ENCODE peak calls at places on chromosomes 12 and 14, in seven cellular contexts. T is H1, L is neuronal stem cell, C is HCT116, V is GM12878, J is mesenchymal stem cell, Y is GM23248. E is an unnamed sample.

GRCh38 chr12:112577473-112578334 is 159.0 kb downstream of the PTPN11 start:
- DNase-seq in V (no peak), L (no peak), T (peak), J (no peak), Y (no peak), C (no peak), E (no peak)

GRCh38 chr14:97185186-97185585 is 388.0 kb downstream of the VRK1 start:
- DNase-seq in T (peak), C (no peak), J (no peak), L (peak), V (no peak), Y (no peak), E (no peak)

GRCh38 chr12:131507094-131507493 is 203.8 kb upstream of the SFSWAP start:
- DNase-seq in V (no peak), L (no peak), T (no peak), Y (no peak), J (no peak), C (no peak), E (no peak)

GRCh38 chr12:122523280-122523679 is 3.5 kb downstream of the RSRC2 start:
- DNase-seq in V (no peak), L (no peak), T (no peak), J (peak), Y (peak), C (no peak), E (no peak)

GRCh38 chr12:69258655-69259054 is 19.3 kb downstream of the CPSF6 start:
- DNase-seq in T (no peak), L (no peak), V (no peak), J (no peak), Y (no peak), C (no peak), E (no peak)

GRCh38 chr14:71049435-71050147 is 142.3 kb downstream of the PCNX1 start:
- DNase-seq in T (no peak), Y (peak), J (peak), V (no peak), L (no peak), C (no peak), E (peak)

GRCh38 chr12:60805340-60805739 is 1209.5 kb downstream of the SLC16A7 start:
- DNase-seq in T (no peak), L (no peak), Y (no peak), C (no peak), V (no peak), J (no peak), E (no peak)

GRCh38 chr12:107660230-107660629 is 25.4 kb upstream of the PWP1 start:
- DNase-seq in Y (no peak), J (no peak), L (no peak), C (no peak), V (no peak), T (no peak), E (no peak)

GRCh38 chr14:22836301-22837058 is at the start of gene MMP14:
- DNase-seq in T (peak), V (no peak), J (peak), L (no peak), C (no peak), Y (peak), E (peak)

GRCh38 chr12:51860986-51861385 is 12.5 kb upstream of the FIGNL2 start:
- DNase-seq in C (no peak), T (no peak), V (no peak), J (no peak), L (no peak), Y (no peak), E (no peak)

GRCh38 chr12:55827806-55828205 is 1.6 kb downstream of the DNAJC14 start:
- DNase-seq in J (no peak), C (no peak), L (no peak), Y (no peak), T (no peak), V (no peak), E (no peak)

GRCh38 chr14:69651653-69652052 is 40.3 kb downstream of the SUSD6 start:
- DNase-seq in L (no peak), C (no peak), J (no peak), Y (peak), V (no peak), T (no peak), E (no peak)

GRCh38 chr12:129693731-129694130 is 210.1 kb downstream of the TMEM132D start:
- DNase-seq in T (no peak), J (no peak), Y (no peak), C (no peak), V (no peak), L (no peak), E (no peak)

GRCh38 chr14:21026251-21026987 is 1.6 kb upstream of the NDRG2 start:
- DNase-seq in V (no peak), C (no peak), L (no peak), Y (no peak), T (no peak), J (no peak), E (no peak)

GRCh38 chr12:28631831-28632230 is 441.6 kb downstream of the CCDC91 start:
- DNase-seq in C (no peak), L (no peak), T (no peak), V (no peak), J (peak), Y (no peak), E (no peak)

DNA sequence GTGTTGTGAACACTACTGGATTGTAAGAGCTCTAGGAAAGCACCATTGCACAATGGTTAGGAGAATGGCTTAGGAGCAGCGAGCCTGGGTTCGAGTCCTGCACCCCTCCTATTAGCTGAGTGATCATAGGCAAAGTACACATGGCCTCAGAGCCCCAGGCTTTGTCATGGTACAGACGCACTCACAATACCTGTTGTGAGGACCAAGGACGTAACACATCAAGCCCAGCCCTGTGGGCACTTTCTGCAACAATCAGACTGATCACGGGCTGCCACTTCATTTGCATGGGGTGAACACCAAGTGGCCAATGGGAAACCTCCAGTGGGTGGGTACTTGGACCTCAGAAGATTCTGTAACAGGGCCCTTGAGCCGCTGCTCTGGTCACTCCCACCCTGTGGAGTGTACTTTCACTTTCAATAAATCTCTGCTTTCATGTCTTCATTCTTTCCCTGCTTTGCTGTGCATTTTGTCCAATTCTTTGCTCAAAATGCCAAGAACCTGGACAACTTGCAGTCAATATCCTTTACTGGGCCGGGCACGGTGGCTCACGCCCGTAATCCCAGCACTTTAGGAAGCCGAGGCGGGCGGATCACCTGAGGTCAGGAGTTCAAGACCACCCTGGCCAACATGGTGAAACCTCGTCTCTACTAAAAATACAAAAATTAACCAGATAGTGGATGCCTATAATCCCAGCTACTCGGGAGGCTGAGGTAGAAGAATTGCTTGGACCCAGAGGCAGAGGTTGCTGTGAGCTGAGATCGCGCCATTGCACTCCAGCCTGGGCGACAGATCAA is 28.2 kb downstream of the GLRX5 start:
- DNase-seq in V (no peak), C (no peak), J (peak), L (no peak), T (no peak), Y (peak), E (peak)
- H2AFZ ChIP-seq in V (no peak), C (no peak), J (no peak), L (no peak), T (no peak), Y (no peak), E (peak)

DNA sequence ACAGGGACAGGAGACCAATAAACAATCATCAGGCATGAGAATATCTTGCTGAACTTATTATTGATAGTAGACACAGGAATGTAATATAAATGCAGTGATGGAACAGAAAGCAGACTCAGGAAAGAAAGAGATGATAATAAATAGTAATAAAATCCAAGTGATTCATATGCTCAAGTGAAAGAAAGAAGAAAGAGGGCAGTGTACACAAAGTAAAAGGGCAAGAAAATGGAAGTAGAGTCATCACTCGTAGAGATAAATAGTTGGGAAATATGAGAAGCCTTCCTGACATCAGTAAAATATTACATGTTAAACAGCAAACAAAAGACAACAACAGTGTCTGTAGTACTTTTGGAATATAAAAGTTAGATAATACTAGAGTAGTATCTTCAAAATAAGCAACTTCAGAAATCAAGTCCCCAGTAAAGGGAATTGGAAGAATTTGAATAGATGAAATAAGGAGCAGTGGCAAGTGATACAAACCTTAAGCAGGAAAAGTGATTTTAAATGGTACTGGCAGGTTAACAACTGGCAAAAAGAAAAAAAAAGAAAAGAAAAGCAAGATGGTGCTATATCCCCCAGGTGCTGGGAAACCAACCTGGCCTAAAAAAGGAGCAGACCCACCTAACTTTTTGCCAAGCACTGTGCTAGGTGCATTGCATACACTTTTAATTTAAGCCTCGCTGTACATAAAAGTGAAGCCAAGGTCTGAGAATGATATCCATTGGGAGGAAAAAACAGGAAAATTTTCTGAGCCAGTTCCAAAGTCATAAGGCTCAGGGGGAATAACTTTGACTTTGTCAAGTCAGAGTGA is 412.5 kb downstream of the RAD51B start:
- DNase-seq in J (peak), L (no peak), V (no peak), Y (peak), C (no peak), T (no peak), E (peak)
- H3K9ac ChIP-seq in J (peak), L (no peak), V (peak), Y (peak), C (no peak), T (no peak), E (peak)

GRCh38 chr12:53738834-53739284 is 11.6 kb upstream of the CALCOCO1 start:
- DNase-seq in C (no peak), V (no peak), T (peak), Y (no peak), J (no peak), L (no peak), E (no peak)

GRCh38 chr12:53736602-53737493 is 9.6 kb upstream of the CALCOCO1 start:
- DNase-seq in J (no peak), V (no peak), L (peak), T (no peak), C (no peak), Y (no peak), E (no peak)

GRCh38 chr12:53737951-53738833 is 10.9 kb upstream of the CALCOCO1 start:
- DNase-seq in J (no peak), V (no peak), T (peak), Y (no peak), C (no peak), L (no peak), E (no peak)

GRCh38 chr12:53735556-53735955 is 8.3 kb upstream of the CALCOCO1 start:
- DNase-seq in L (no peak), V (no peak), J (no peak), C (no peak), Y (no peak), T (no peak), E (no peak)

DNA sequence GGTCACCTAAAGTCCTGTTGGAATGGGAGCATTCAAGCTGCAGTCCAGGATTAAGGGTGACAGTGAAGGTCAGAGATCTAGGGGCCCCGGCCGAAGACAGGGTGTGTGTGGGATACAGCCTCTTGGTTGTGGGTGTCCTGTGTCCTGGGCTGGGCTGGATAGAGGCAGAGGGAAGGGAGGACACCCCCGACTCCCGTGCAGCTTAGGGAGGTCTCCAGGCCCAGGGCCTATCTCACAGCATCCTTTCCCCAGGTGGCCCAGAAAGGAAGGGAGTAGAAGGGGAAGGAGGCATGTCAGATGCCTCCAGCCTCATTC is 10.2 kb upstream of the CALCOCO1 start:
- DNase-seq in T (no peak), C (no peak), J (no peak), V (no peak), Y (no peak), L (no peak), E (no peak)
- H2AFZ ChIP-seq in T (no peak), C (no peak), J (no peak), V (no peak), Y (no peak), L (no peak), E (no peak)

GRCh38 chr12:67019070-67019469 is 250.1 kb upstream of the CAND1 start:
- DNase-seq in T (no peak), C (no peak), L (no peak), V (no peak), J (no peak), Y (no peak), E (no peak)
- H3K9ac ChIP-seq in T (no peak), C (no peak), L (no peak), V (no peak), J (no peak), Y (no peak), E (no peak)

DNA sequence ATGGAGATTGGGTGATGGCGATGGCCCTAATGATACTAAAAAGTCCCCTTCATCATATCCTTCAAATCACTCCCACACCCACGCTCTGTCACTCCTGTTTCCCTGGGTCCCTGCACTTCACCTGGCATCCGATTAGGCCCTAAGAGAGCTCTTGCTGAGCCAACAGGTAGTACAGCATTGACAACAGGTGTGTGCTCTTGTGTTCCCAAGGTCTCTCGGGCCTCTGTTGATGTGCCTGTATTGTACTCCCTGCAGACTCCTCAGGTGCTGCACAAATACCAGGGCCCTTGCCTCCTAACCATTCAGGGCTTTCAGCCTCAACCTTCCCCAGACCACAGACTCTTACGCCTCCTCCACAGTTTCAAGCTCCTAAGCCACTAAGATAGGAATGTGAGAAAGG is 25.8 kb upstream of the VDR start:
- DNase-seq in L (no peak), Y (no peak), J (no peak), C (no peak), T (no peak), V (no peak), E (no peak)
- H2AFZ ChIP-seq in L (no peak), Y (no peak), J (no peak), C (no peak), T (no peak), V (no peak), E (no peak)

GRCh38 chr14:64919618-64920017 is 5.4 kb downstream of the CHURC1 start:
- DNase-seq in Y (peak), T (no peak), J (no peak), V (no peak), L (no peak), C (no peak), E (no peak)

GRCh38 chr14:64920465-64920864 is 6.2 kb downstream of the CHURC1 start:
- DNase-seq in T (no peak), C (no peak), L (no peak), Y (no peak), J (no peak), V (no peak), E (no peak)

GRCh38 chr14:64919215-64919614 is 5.0 kb downstream of the CHURC1 start:
- DNase-seq in T (no peak), V (no peak), L (no peak), J (no peak), Y (peak), C (no peak), E (no peak)

GRCh38 chr14:64915797-64916196 is 1.5 kb downstream of the CHURC1 start:
- DNase-seq in V (no peak), T (no peak), J (no peak), C (no peak), L (no peak), Y (no peak), E (no peak)

GRCh38 chr14:64918216-64918615 is 4.0 kb downstream of the CHURC1 start:
- DNase-seq in J (no peak), V (no peak), L (no peak), C (no peak), T (no peak), Y (peak), E (no peak)
- H3K9ac ChIP-seq in J (peak), V (no peak), L (no peak), C (no peak), T (no peak), Y (peak), E (no peak)

GRCh38 chr14:25118671-25119070 is 68.7 kb upstream of the STXBP6 start:
- DNase-seq in J (no peak), V (no peak), T (no peak), Y (no peak), L (no peak), C (no peak), E (no peak)

GRCh38 chr14:25120261-25120660 is 70.3 kb upstream of the STXBP6 start:
- DNase-seq in L (no peak), V (no peak), C (no peak), Y (peak), T (no peak), J (no peak), E (no peak)

GRCh38 chr14:25122188-25122587 is 72.2 kb upstream of the STXBP6 start:
- DNase-seq in J (no peak), L (no peak), Y (peak), V (no peak), C (no peak), T (no peak), E (no peak)

GRCh38 chr14:25122843-25123242 is 72.9 kb upstream of the STXBP6 start:
- DNase-seq in C (no peak), Y (no peak), V (no peak), T (no peak), L (no peak), J (no peak), E (no peak)

GRCh38 chr14:25121342-25122129 is 71.6 kb upstream of the STXBP6 start:
- DNase-seq in C (no peak), V (no peak), T (no peak), L (no peak), Y (peak), J (peak), E (no peak)
- H2AFZ ChIP-seq in C (no peak), V (no peak), T (peak), L (no peak), Y (peak), J (no peak), E (no peak)

DNA sequence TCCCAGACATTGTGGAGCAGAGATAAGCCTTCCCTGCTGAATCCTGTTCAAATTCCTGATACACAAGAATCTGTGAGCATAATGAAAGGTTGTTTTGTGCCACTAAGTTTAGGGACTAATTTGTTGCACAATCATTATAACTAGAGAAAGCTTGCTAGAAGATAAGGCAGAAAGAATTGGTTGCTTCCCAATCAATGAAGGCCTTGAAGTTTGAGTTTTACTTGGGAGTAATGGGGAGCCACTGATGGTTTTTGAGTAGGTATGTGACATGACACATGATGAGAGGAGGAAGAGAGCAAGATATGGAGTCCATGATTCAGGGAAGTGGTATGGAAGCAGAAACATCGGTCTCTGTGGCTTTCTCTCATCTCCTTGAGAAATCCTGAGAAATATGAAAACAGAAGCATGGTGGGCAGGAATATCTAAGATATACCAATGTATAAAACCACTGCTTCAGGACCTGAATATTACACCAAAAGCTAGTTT is 13.3 kb upstream of the TCP11L2 start:
- DNase-seq in V (no peak), J (peak), Y (peak), C (no peak), T (no peak), L (no peak), E (no peak)
- H3K9ac ChIP-seq in V (no peak), J (peak), Y (peak), C (no peak), T (no peak), L (no peak), E (no peak)

DNA sequence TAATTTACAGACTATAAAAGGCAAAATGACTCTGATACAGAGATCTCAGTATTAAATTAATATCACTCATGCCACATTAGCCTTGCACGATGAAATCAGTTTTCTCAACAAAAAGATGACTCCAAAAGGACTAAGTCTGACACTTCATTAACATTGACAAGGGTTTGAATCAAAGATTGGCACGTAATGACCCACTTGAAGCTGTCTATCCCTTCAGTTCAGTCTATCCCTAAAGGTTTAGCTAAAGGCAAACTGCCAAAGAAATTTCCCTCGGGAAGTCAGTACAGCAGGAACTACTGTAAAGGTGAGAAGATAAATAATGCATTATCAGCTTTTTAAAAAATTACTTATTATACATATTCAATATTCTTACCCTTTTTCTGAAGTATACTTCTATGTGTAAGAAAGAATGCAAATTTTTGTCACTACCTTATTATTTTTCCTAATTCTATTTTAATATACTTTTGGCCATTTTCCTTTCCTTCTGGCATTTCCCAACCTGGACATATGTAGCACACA is 127.1 kb downstream of the NELL2 start:
- DNase-seq in Y (no peak), V (no peak), C (no peak), T (no peak), L (no peak), J (no peak), E (no peak)
- H2AFZ ChIP-seq in Y (no peak), V (no peak), C (no peak), T (no peak), L (no peak), J (no peak), E (no peak)

GRCh38 chr12:47087088-47087688 is 7.4 kb upstream of the AMIGO2 start:
- DNase-seq in J (peak), V (no peak), Y (no peak), T (no peak), C (no peak), L (no peak), E (peak)
- H3K9ac ChIP-seq in J (no peak), V (no peak), Y (no peak), T (no peak), C (no peak), L (no peak), E (no peak)

E was measured in endothelial cell of umbilical vein.